ENCODE peak calls at places on chromosome 5, in five cellular contexts. One of them, this sample, is unnamed.

GRCh38 chr5:164041105-164041504 is 535.7 kb downstream of the MAT2B start:
- DNase-seq in activated CD8-positive, alpha-beta memory T cell treated with anti-CD3 and anti-CD28 coated beads for 4 hours: no peak
- DNase-seq in tibial artery: no peak
- DNase-seq in germinal center: no peak
- DNase-seq in HCEC 1CT: no peak
- DNase-seq in this sample: no peak

GRCh38 chr5:72163349-72163983 is 56.2 kb downstream of the MAP1B start:
- DNase-seq in tibial artery: no peak
- DNase-seq in activated CD8-positive, alpha-beta memory T cell treated with anti-CD3 and anti-CD28 coated beads for 4 hours: no peak
- DNase-seq in HCEC 1CT: peak
- DNase-seq in germinal center: no peak
- DNase-seq in this sample: no peak

GRCh38 chr5:142618125-142618524 is 67.8 kb downstream of the FGF1 start:
- DNase-seq in HCEC 1CT: peak
- DNase-seq in germinal center: no peak
- DNase-seq in activated CD8-positive, alpha-beta memory T cell treated with anti-CD3 and anti-CD28 coated beads for 4 hours: no peak
- DNase-seq in tibial artery: no peak
- DNase-seq in this sample: no peak

GRCh38 chr5:143796753-143797152 is 15.2 kb upstream of the HMHB1 start:
- DNase-seq in tibial artery: no peak
- DNase-seq in HCEC 1CT: no peak
- DNase-seq in germinal center: peak
- DNase-seq in activated CD8-positive, alpha-beta memory T cell treated with anti-CD3 and anti-CD28 coated beads for 4 hours: no peak
- DNase-seq in this sample: peak

GRCh38 chr5:176695073-176695472 is 47.8 kb downstream of the TSPAN17 start:
- DNase-seq in HCEC 1CT: no peak
- DNase-seq in tibial artery: no peak
- DNase-seq in activated CD8-positive, alpha-beta memory T cell treated with anti-CD3 and anti-CD28 coated beads for 4 hours: no peak
- DNase-seq in germinal center: no peak
- DNase-seq in this sample: no peak

GRCh38 chr5:133531634-133532033 is 80.7 kb downstream of the FSTL4 start:
- DNase-seq in HCEC 1CT: no peak
- DNase-seq in tibial artery: no peak
- DNase-seq in germinal center: no peak
- DNase-seq in activated CD8-positive, alpha-beta memory T cell treated with anti-CD3 and anti-CD28 coated beads for 4 hours: no peak
- DNase-seq in this sample: no peak

GRCh38 chr5:124512236-124512635 is 234.2 kb downstream of the ZNF608 start:
- DNase-seq in HCEC 1CT: no peak
- DNase-seq in tibial artery: peak
- DNase-seq in germinal center: no peak
- DNase-seq in activated CD8-positive, alpha-beta memory T cell treated with anti-CD3 and anti-CD28 coated beads for 4 hours: no peak
- DNase-seq in this sample: no peak

GRCh38 chr5:161544350-161544765 is 2.2 kb downstream of the GABRB2 start:
- DNase-seq in HCEC 1CT: peak
- DNase-seq in germinal center: peak
- DNase-seq in tibial artery: peak
- DNase-seq in activated CD8-positive, alpha-beta memory T cell treated with anti-CD3 and anti-CD28 coated beads for 4 hours: no peak
- DNase-seq in this sample: peak

GRCh38 chr5:98664736-98665135 is 108.7 kb upstream of the RGMB start:
- DNase-seq in germinal center: no peak
- DNase-seq in tibial artery: no peak
- DNase-seq in activated CD8-positive, alpha-beta memory T cell treated with anti-CD3 and anti-CD28 coated beads for 4 hours: no peak
- DNase-seq in HCEC 1CT: no peak
- DNase-seq in this sample: no peak

GRCh38 chr5:39699164-39699563 is 274.4 kb upstream of the DAB2 start:
- DNase-seq in germinal center: no peak
- DNase-seq in activated CD8-positive, alpha-beta memory T cell treated with anti-CD3 and anti-CD28 coated beads for 4 hours: no peak
- DNase-seq in HCEC 1CT: peak
- DNase-seq in tibial artery: no peak
- DNase-seq in this sample: no peak

GRCh38 chr5:14501353-14502162 is 80.0 kb upstream of the OTULINL start:
- DNase-seq in activated CD8-positive, alpha-beta memory T cell treated with anti-CD3 and anti-CD28 coated beads for 4 hours: no peak
- DNase-seq in HCEC 1CT: no peak
- DNase-seq in germinal center: no peak
- DNase-seq in tibial artery: no peak
- DNase-seq in this sample: no peak

GRCh38 chr5:317086-317811 is 4.3 kb upstream of the AHRR start:
- DNase-seq in germinal center: peak
- DNase-seq in tibial artery: no peak
- DNase-seq in activated CD8-positive, alpha-beta memory T cell treated with anti-CD3 and anti-CD28 coated beads for 4 hours: peak
- DNase-seq in HCEC 1CT: peak
- DNase-seq in this sample: peak

GRCh38 chr5:36240779-36241635 is 718 bp downstream of the NADK2 start:
- DNase-seq in HCEC 1CT: peak
- DNase-seq in activated CD8-positive, alpha-beta memory T cell treated with anti-CD3 and anti-CD28 coated beads for 4 hours: peak
- DNase-seq in germinal center: peak
- DNase-seq in tibial artery: peak
- DNase-seq in this sample: peak

GRCh38 chr5:172385164-172385563 is 69.2 kb downstream of the SH3PXD2B start:
- DNase-seq in germinal center: no peak
- DNase-seq in tibial artery: no peak
- DNase-seq in activated CD8-positive, alpha-beta memory T cell treated with anti-CD3 and anti-CD28 coated beads for 4 hours: no peak
- DNase-seq in HCEC 1CT: no peak
- DNase-seq in this sample: no peak

GRCh38 chr5:34531736-34532135 is 124.4 kb upstream of the RAI14 start:
- DNase-seq in germinal center: no peak
- DNase-seq in HCEC 1CT: no peak
- DNase-seq in activated CD8-positive, alpha-beta memory T cell treated with anti-CD3 and anti-CD28 coated beads for 4 hours: no peak
- DNase-seq in tibial artery: no peak
- DNase-seq in this sample: no peak

GRCh38 chr5:139758510-139759036 is 37.0 kb upstream of the PSD2 start:
- DNase-seq in activated CD8-positive, alpha-beta memory T cell treated with anti-CD3 and anti-CD28 coated beads for 4 hours: no peak
- DNase-seq in HCEC 1CT: no peak
- DNase-seq in germinal center: no peak
- DNase-seq in tibial artery: no peak
- DNase-seq in this sample: no peak

GRCh38 chr5:136642976-136643375 is 277.6 kb upstream of the TRPC7 start:
- DNase-seq in germinal center: no peak
- DNase-seq in HCEC 1CT: no peak
- DNase-seq in activated CD8-positive, alpha-beta memory T cell treated with anti-CD3 and anti-CD28 coated beads for 4 hours: no peak
- DNase-seq in tibial artery: no peak
- DNase-seq in this sample: no peak

GRCh38 chr5:54860321-54860720 is 125.1 kb downstream of the ESM1 start:
- DNase-seq in HCEC 1CT: peak
- DNase-seq in tibial artery: no peak
- DNase-seq in germinal center: no peak
- DNase-seq in activated CD8-positive, alpha-beta memory T cell treated with anti-CD3 and anti-CD28 coated beads for 4 hours: no peak
- DNase-seq in this sample: no peak

GRCh38 chr5:168328804-168329203 is 37.4 kb downstream of the WWC1 start:
- DNase-seq in activated CD8-positive, alpha-beta memory T cell treated with anti-CD3 and anti-CD28 coated beads for 4 hours: no peak
- DNase-seq in tibial artery: no peak
- DNase-seq in HCEC 1CT: no peak
- DNase-seq in germinal center: peak
- DNase-seq in this sample: no peak

GRCh38 chr5:66306844-66307315 is 162.8 kb downstream of the SREK1 start:
- DNase-seq in activated CD8-positive, alpha-beta memory T cell treated with anti-CD3 and anti-CD28 coated beads for 4 hours: no peak
- DNase-seq in tibial artery: no peak
- DNase-seq in germinal center: no peak
- DNase-seq in HCEC 1CT: no peak
- DNase-seq in this sample: no peak

GRCh38 chr5:178285399-178286225 is 53.0 kb upstream of the PHYKPL start:
- DNase-seq in tibial artery: peak
- DNase-seq in HCEC 1CT: no peak
- DNase-seq in germinal center: no peak
- DNase-seq in activated CD8-positive, alpha-beta memory T cell treated with anti-CD3 and anti-CD28 coated beads for 4 hours: no peak
- DNase-seq in this sample: no peak

GRCh38 chr5:98846526-98846925 is 73.1 kb downstream of the RGMB start:
- DNase-seq in germinal center: no peak
- DNase-seq in tibial artery: no peak
- DNase-seq in activated CD8-positive, alpha-beta memory T cell treated with anti-CD3 and anti-CD28 coated beads for 4 hours: no peak
- DNase-seq in HCEC 1CT: no peak
- DNase-seq in this sample: no peak

GRCh38 chr5:80161165-80161564 is 94.7 kb downstream of the SERINC5 start:
- DNase-seq in activated CD8-positive, alpha-beta memory T cell treated with anti-CD3 and anti-CD28 coated beads for 4 hours: no peak
- DNase-seq in tibial artery: no peak
- DNase-seq in germinal center: no peak
- DNase-seq in HCEC 1CT: no peak
- DNase-seq in this sample: no peak

GRCh38 chr5:32745317-32745716 is 34.2 kb downstream of the NPR3 start:
- DNase-seq in tibial artery: no peak
- DNase-seq in HCEC 1CT: no peak
- DNase-seq in germinal center: no peak
- DNase-seq in activated CD8-positive, alpha-beta memory T cell treated with anti-CD3 and anti-CD28 coated beads for 4 hours: no peak
- DNase-seq in this sample: no peak